ENCODE peak calls at places on chromosome 2, in nine cellular contexts. One of them, this sample, is unnamed.

GRCh38 chr2:137928547-137929503 is 35.4 kb upstream of the HNMT start:
- DNase-seq in KG1: no peak
- DNase-seq in stimulated activated naive CD4-positive, alpha-beta T cell: no peak
- DNase-seq in cardiac fibroblast: peak; percentile 85
- DNase-seq in DMS 273 treated with DMSO at 0.1 percent for 48 hours: no peak
- DNase-seq in brain pericyte: no peak
- DNase-seq in anterior cingulate cortex: no peak
- DNase-seq in NCI-H1092 treated with DMSO at 0.1 percent for 48 hours: no peak
- DNase-seq in mesothelial cell of epicardium: no peak
- DNase-seq in this sample: no peak

GRCh38 chr2:126886201-126886905 is 12.3 kb upstream of the TEX51 start:
- DNase-seq in brain pericyte: no peak
- DNase-seq in KG1: peak; percentile 19
- DNase-seq in stimulated activated naive CD4-positive, alpha-beta T cell: peak; percentile 7
- DNase-seq in cardiac fibroblast: peak; percentile 56
- DNase-seq in DMS 273 treated with DMSO at 0.1 percent for 48 hours: peak; percentile 36
- DNase-seq in mesothelial cell of epicardium: peak; percentile 83
- DNase-seq in NCI-H1092 treated with DMSO at 0.1 percent for 48 hours: no peak
- DNase-seq in anterior cingulate cortex: peak; percentile 39
- DNase-seq in this sample: no peak

GRCh38 chr2:179572544-179572943 is 288.9 kb downstream of the ZNF385B start:
- DNase-seq in brain pericyte: no peak
- DNase-seq in anterior cingulate cortex: no peak
- DNase-seq in mesothelial cell of epicardium: no peak
- DNase-seq in NCI-H1092 treated with DMSO at 0.1 percent for 48 hours: no peak
- DNase-seq in KG1: no peak
- DNase-seq in DMS 273 treated with DMSO at 0.1 percent for 48 hours: no peak
- DNase-seq in cardiac fibroblast: no peak
- DNase-seq in stimulated activated naive CD4-positive, alpha-beta T cell: no peak
- DNase-seq in this sample: no peak

GRCh38 chr2:223538920-223539440 is 63.2 kb downstream of the SCG2 start:
- DNase-seq in KG1: no peak
- DNase-seq in brain pericyte: no peak
- DNase-seq in DMS 273 treated with DMSO at 0.1 percent for 48 hours: peak; percentile 22
- DNase-seq in mesothelial cell of epicardium: no peak
- DNase-seq in cardiac fibroblast: peak; percentile 57
- DNase-seq in anterior cingulate cortex: no peak
- DNase-seq in stimulated activated naive CD4-positive, alpha-beta T cell: no peak
- DNase-seq in NCI-H1092 treated with DMSO at 0.1 percent for 48 hours: peak; percentile 77
- DNase-seq in this sample: peak; percentile 14

GRCh38 chr2:237244976-237245646 is 159.4 kb downstream of the COPS8 start:
- DNase-seq in brain pericyte: no peak
- DNase-seq in cardiac fibroblast: peak; percentile 98
- DNase-seq in stimulated activated naive CD4-positive, alpha-beta T cell: no peak
- DNase-seq in mesothelial cell of epicardium: no peak
- DNase-seq in anterior cingulate cortex: no peak
- DNase-seq in DMS 273 treated with DMSO at 0.1 percent for 48 hours: no peak
- DNase-seq in KG1: no peak
- DNase-seq in NCI-H1092 treated with DMSO at 0.1 percent for 48 hours: no peak
- DNase-seq in this sample: no peak

GRCh38 chr2:233464056-233464455 is 102.5 kb downstream of the USP40 start:
- DNase-seq in mesothelial cell of epicardium: no peak
- DNase-seq in anterior cingulate cortex: no peak
- DNase-seq in stimulated activated naive CD4-positive, alpha-beta T cell: no peak
- DNase-seq in NCI-H1092 treated with DMSO at 0.1 percent for 48 hours: no peak
- DNase-seq in DMS 273 treated with DMSO at 0.1 percent for 48 hours: no peak
- DNase-seq in KG1: no peak
- DNase-seq in cardiac fibroblast: no peak
- DNase-seq in brain pericyte: no peak
- DNase-seq in this sample: no peak

GRCh38 chr2:6916736-6917070 is 509 bp upstream of the RNF144A start:
- DNase-seq in DMS 273 treated with DMSO at 0.1 percent for 48 hours: no peak
- DNase-seq in stimulated activated naive CD4-positive, alpha-beta T cell: no peak
- DNase-seq in anterior cingulate cortex: no peak
- DNase-seq in cardiac fibroblast: no peak
- DNase-seq in brain pericyte: no peak
- DNase-seq in mesothelial cell of epicardium: no peak
- DNase-seq in NCI-H1092 treated with DMSO at 0.1 percent for 48 hours: no peak
- DNase-seq in KG1: no peak
- DNase-seq in this sample: no peak

GRCh38 chr2:179454443-179455218 is 190.0 kb upstream of the SESTD1 start:
- DNase-seq in KG1: no peak
- DNase-seq in brain pericyte: peak; percentile 24
- DNase-seq in NCI-H1092 treated with DMSO at 0.1 percent for 48 hours: no peak
- DNase-seq in anterior cingulate cortex: no peak
- DNase-seq in DMS 273 treated with DMSO at 0.1 percent for 48 hours: no peak
- DNase-seq in cardiac fibroblast: peak; percentile 72
- DNase-seq in mesothelial cell of epicardium: no peak
- DNase-seq in stimulated activated naive CD4-positive, alpha-beta T cell: no peak
- DNase-seq in this sample: no peak

GRCh38 chr2:96816836-96817702 is 1.0 kb downstream of the CNNM3 start:
- DNase-seq in anterior cingulate cortex: no peak
- DNase-seq in DMS 273 treated with DMSO at 0.1 percent for 48 hours: no peak
- DNase-seq in cardiac fibroblast: peak; percentile 19
- DNase-seq in KG1: no peak
- DNase-seq in mesothelial cell of epicardium: peak; percentile 57
- DNase-seq in stimulated activated naive CD4-positive, alpha-beta T cell: no peak
- DNase-seq in brain pericyte: no peak
- DNase-seq in NCI-H1092 treated with DMSO at 0.1 percent for 48 hours: peak; percentile 29
- DNase-seq in this sample: no peak